ENCODE peak calls at places on chromosomes 16 and 17, in five cellular contexts. E is BE2C, R is GM13977, M is gastrocnemius medialis, H is fibroblast of lung. X is an unnamed sample.

GRCh38 chr16:69176033-69176780 is 10.8 kb upstream of the SNTB2 start:
- DNase-seq in E (no peak), R (no peak), M (no peak), H (peak; percentile 86), X (peak; percentile 71)

GRCh38 chr17:27741971-27742370 is 58.4 kb downstream of the NOS2 start:
- DNase-seq in E (no peak), R (no peak), M (no peak), H (no peak), X (no peak)

GRCh38 chr16:10466861-10467260 is 81.0 kb downstream of the ATF7IP2 start:
- DNase-seq in E (no peak), R (no peak), M (no peak), H (no peak), X (peak; percentile 12)

GRCh38 chr17:30396129-30396528 is 17.4 kb downstream of the CPD start:
- DNase-seq in E (no peak), R (no peak), M (no peak), H (no peak), X (no peak)

GRCh38 chr16:2063861-2064260 is 16.1 kb downstream of the TSC2 start:
- DNase-seq in E (no peak), R (no peak), M (no peak), H (no peak), X (no peak)

GRCh38 chr17:62064791-62065563 is at the start of gene MED13:
- DNase-seq in E (peak; percentile 77), R (peak; percentile 66), M (peak; percentile 74), H (peak; percentile 40), X (peak; percentile 42)

GRCh38 chr17:67833946-67834631 is 8.8 kb downstream of the BPTF start:
- DNase-seq in E (no peak), R (no peak), M (no peak), H (no peak), X (no peak)

GRCh38 chr16:12235110-12235509 is 258.6 kb downstream of the SNX29 start:
- DNase-seq in E (no peak), R (no peak), M (no peak), H (no peak), X (peak; percentile 50)

GRCh38 chr17:78831688-78832540 is 8.7 kb downstream of the USP36 start:
- DNase-seq in E (no peak), R (no peak), M (no peak), H (no peak), X (no peak)

GRCh38 chr17:29577009-29577777 is 8.7 kb downstream of the TP53I13 start:
- DNase-seq in E (no peak), R (no peak), M (peak; percentile 13), H (no peak), X (no peak)

GRCh38 chr16:69448470-69449193 is 24.2 kb downstream of the CYB5B start:
- DNase-seq in E (no peak), R (no peak), M (no peak), H (peak; percentile 71), X (peak; percentile 85)

GRCh38 chr17:18854956-18855355 is 3.0 kb upstream of the PRPSAP2 start:
- DNase-seq in E (no peak), R (no peak), M (no peak), H (no peak), X (no peak)

GRCh38 chr17:47192549-47192948 is 3.5 kb upstream of the CDC27 start:
- DNase-seq in E (no peak), R (no peak), M (no peak), H (peak; percentile 69), X (peak; percentile 34)

GRCh38 chr17:10798910-10799309 is 5.0 kb downstream of the TMEM238L start:
- DNase-seq in E (no peak), R (no peak), M (no peak), H (no peak), X (no peak)

GRCh38 chr16:89365044-89365467 is 125.3 kb downstream of the ANKRD11 start:
- DNase-seq in E (no peak), R (peak; percentile 66), M (no peak), H (peak; percentile 86), X (no peak)

GRCh38 chr17:78806451-78806850 is 24.4 kb upstream of the CYTH1 start:
- DNase-seq in E (no peak), R (no peak), M (no peak), H (no peak), X (no peak)

GRCh38 chr16:22685162-22685830 is 128.7 kb upstream of the HS3ST2 start:
- DNase-seq in E (no peak), R (no peak), M (peak; percentile 88), H (no peak), X (peak; percentile 93)

GRCh38 chr16:48188449-48189102 is 32.8 kb upstream of the ABCC12 start:
- DNase-seq in E (no peak), R (peak; percentile 47), M (no peak), H (no peak), X (peak; percentile 2)

X was measured in fibroblast of gingiva.